ENCODE peak calls at places on chromosomes 4 and X, in six cellular contexts. L, C, P, E, F and Z are unnamed samples.
A peak's percentile ranks its signal among the peaks of the same experiment; 100 is the strongest.

GRCh38 chr4:101175896-101176676 is 171.2 kb downstream of the PPP3CA start:
- DNase-seq in L (peak; percentile 65), C (peak; percentile 18), P (peak; percentile 53), E (no peak), F (peak; percentile 55), Z (no peak)

GRCh38 chrX:106038625-106039024 is at the start of gene SERPINA7:
- DNase-seq in L (no peak), C (no peak), P (no peak), E (no peak), F (peak; percentile 89), Z (no peak)

GRCh38 chrX:75273483-75273882 is 402 bp upstream of the UPRT start:
- DNase-seq in L (no peak), C (no peak), P (no peak), E (no peak), F (no peak), Z (no peak)

GRCh38 chr4:1815997-1816860 is 23.1 kb downstream of the FGFR3 start:
- DNase-seq in L (no peak), C (no peak), P (no peak), E (no peak), F (no peak), Z (no peak)

GRCh38 chr4:5888706-5889696 is 3.9 kb downstream of the CRMP1 start:
- DNase-seq in L (no peak), C (no peak), P (no peak), E (no peak), F (no peak), Z (no peak)

GRCh38 chr4:88675543-88675942 is 22.1 kb downstream of the NAP1L5 start:
- DNase-seq in L (no peak), C (no peak), P (no peak), E (no peak), F (no peak), Z (no peak)

GRCh38 chr4:135382280-135382679 is 1180.7 kb upstream of the PABPC4L start:
- DNase-seq in L (no peak), C (no peak), P (no peak), E (no peak), F (no peak), Z (no peak)

GRCh38 chrX:19829817-19830216 is 57.6 kb downstream of the SH3KBP1 start:
- DNase-seq in L (no peak), C (no peak), P (no peak), E (no peak), F (no peak), Z (no peak)

GRCh38 chr4:85419103-85419502 is 55.8 kb upstream of the ARHGAP24 start:
- DNase-seq in L (no peak), C (no peak), P (no peak), E (no peak), F (no peak), Z (no peak)

GRCh38 chr4:22122062-22122461 is 173.5 kb upstream of the KCNIP4 start:
- DNase-seq in L (no peak), C (no peak), P (no peak), E (no peak), F (no peak), Z (no peak)

GRCh38 chrX:106247162-106247561 is 79.1 kb downstream of the PWWP3B start:
- DNase-seq in L (no peak), C (no peak), P (no peak), E (no peak), F (no peak), Z (no peak)

GRCh38 chr4:113743690-113744089 is 17.8 kb downstream of the CAMK2D start:
- DNase-seq in L (no peak), C (no peak), P (no peak), E (no peak), F (no peak), Z (no peak)

GRCh38 chr4:183757105-183757504 is 98.0 kb downstream of the TRAPPC11 start:
- DNase-seq in L (no peak), C (peak; percentile 36), P (no peak), E (no peak), F (no peak), Z (peak; percentile 57)

GRCh38 chr4:73843369-73843768 is 6.9 kb downstream of the CXCL6 start:
- DNase-seq in L (no peak), C (no peak), P (no peak), E (no peak), F (no peak), Z (no peak)

GRCh38 chrX:111877681-111878080 is 1.7 kb downstream of the TRPC5OS start:
- DNase-seq in L (no peak), C (no peak), P (no peak), E (no peak), F (no peak), Z (no peak)

GRCh38 chr4:156968479-156968984 is 3.1 kb downstream of the PDGFC start:
- DNase-seq in L (peak; percentile 82), C (peak; percentile 55), P (peak; percentile 70), E (no peak), F (peak; percentile 55), Z (peak; percentile 44)

GRCh38 chr4:83677656-83678055 is 141.7 kb downstream of the GPAT3 start:
- DNase-seq in L (no peak), C (no peak), P (no peak), E (no peak), F (no peak), Z (no peak)

GRCh38 chrX:134658421-134658896 is at the start of gene PLAC1:
- DNase-seq in L (no peak), C (no peak), P (no peak), E (no peak), F (no peak), Z (no peak)

GRCh38 chrX:8647176-8647575 is 84.8 kb downstream of the ANOS1 start:
- DNase-seq in L (no peak), C (no peak), P (no peak), E (no peak), F (no peak), Z (no peak)

GRCh38 chr4:11698846-11699590 is 270.3 kb upstream of the HS3ST1 start:
- DNase-seq in L (no peak), C (no peak), P (no peak), E (no peak), F (no peak), Z (no peak)

GRCh38 chr4:147727476-147728028 is 4.3 kb upstream of the ARHGAP10 start:
- DNase-seq in L (no peak), C (no peak), P (no peak), E (no peak), F (no peak), Z (no peak)

GRCh38 chr4:26150948-26151347 is 169.9 kb upstream of the RBPJ start:
- DNase-seq in L (no peak), C (no peak), P (no peak), E (no peak), F (no peak), Z (no peak)

GRCh38 chr4:3045500-3045850 is 28.9 kb downstream of the HTT-AS start:
- DNase-seq in L (peak; percentile 87), C (no peak), P (peak; percentile 63), E (no peak), F (no peak), Z (no peak)

GRCh38 chrX:47802589-47802988 is 34.1 kb upstream of the ZNF81 start:
- DNase-seq in L (no peak), C (no peak), P (no peak), E (no peak), F (peak; percentile 10), Z (no peak)

DNA sequence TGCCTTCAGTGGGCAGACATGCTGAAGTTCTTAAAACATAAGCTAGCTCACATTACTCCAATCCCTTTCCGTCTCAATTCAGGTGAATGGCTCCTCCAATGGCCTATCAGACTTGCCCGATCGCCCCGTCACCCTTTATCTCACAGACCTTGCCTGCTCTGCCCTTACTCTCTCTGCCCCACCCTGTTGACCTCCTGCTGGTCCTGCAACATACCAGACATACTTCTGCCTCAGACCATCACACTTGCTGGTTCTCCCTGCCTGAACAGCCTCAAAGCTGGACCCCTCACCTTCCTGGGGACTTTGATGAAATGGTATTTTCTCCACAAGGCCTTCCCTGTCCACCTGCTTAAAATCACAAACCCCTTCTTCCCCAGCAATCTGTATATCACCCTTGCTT is 340.1 kb upstream of the NR3C2 start:
- DNase-seq in L (no peak), C (no peak), P (no peak), E (peak; percentile 72), F (no peak), Z (no peak)
- H3K4me3 ChIP-seq in L (no peak overlapping the region), C (no peak overlapping the region), P (no peak overlapping the region), E (no peak overlapping the region), F (no peak overlapping the region), Z (no peak overlapping the region)

GRCh38 chrX:71283409-71284143 is at the start of gene NONO:
- DNase-seq in L (peak; percentile 94), C (peak; percentile 93), P (peak; percentile 88), E (peak; percentile 88), F (peak; percentile 97), Z (peak; percentile 85)
- TF ChIP-seq POLR2AphosphoS5 in L (peak; percentile 93), C (peak; percentile 85), P (peak; percentile 87), E (peak; percentile 35), F (peak; percentile 90), Z (peak; percentile 87)

DNA sequence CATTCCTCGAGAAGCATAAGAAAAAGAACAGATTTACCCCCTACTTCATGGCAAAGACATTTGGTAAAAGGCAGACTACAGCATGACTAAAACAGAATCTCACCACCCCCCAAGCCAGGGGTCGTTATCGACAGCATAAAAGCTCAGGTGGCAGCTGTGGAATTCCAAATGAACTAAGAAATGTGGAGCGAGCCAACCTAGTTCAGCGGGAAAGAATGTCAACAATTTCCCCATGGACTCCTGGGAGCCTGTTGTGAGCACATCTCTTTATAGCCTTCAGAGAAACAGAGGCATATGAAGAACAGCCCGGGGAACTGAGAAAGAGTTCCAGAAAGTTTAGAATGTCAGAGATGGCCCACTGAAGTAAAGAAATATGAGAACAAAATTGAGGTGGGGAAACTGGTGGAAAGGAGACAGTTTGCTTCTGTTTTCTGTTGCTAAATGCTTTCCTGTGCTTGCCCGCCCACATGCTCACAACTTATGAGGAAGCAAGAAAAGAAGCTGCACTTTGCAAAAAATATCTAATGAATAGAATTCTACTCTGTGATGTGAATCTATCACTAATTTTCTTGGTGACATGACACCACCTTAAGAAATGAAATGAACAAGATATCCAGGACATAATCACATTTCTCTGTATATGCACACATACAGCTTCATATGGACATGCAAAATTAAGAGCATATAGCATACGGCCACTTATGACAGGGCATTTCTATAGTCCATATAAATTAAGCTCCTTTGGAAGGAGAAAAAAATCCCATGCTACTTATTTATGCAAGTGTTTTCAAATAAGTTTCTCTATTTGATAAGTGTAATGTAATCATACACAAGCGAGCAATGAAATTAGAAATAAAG is 135.3 kb upstream of the MID1 start:
- DNase-seq in L (no peak), C (peak; percentile 5), P (no peak), E (peak; percentile 36), F (no peak), Z (no peak)
- H3K4me3 ChIP-seq in L (no peak overlapping the region), C (no peak overlapping the region), P (no peak overlapping the region), E (no peak overlapping the region), F (no peak overlapping the region), Z (no peak overlapping the region)

DNA sequence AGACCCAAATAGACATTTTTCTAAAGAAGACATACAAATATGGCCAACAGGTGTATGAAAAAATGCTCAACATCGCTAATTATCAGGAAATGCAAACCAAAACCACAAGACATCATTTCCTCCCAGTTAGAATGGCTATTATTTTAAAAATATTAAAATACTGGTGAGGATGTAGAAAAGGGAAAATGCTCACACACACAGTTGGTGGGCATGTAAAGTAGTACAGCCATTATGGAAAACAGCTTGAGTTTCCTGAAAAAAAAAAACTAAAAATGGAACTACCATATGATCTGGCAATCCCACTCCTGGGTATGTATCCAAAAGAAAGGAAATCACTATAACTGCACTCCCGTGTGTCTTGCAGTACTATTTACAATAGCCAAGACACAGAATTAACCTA is 128.8 kb upstream of the DKK2 start:
- DNase-seq in L (no peak), C (no peak), P (no peak), E (no peak), F (no peak), Z (no peak)
- TF ChIP-seq POLR2AphosphoS5 in L (no peak), C (no peak), P (no peak), E (no peak), F (no peak), Z (no peak)